ENCODE peak calls at places on chromosomes 4 and X, in eight cellular contexts. K is ovary, L is GM20000, E is GM12865, D is astrocyte of the spinal cord, T is brain microvascular endothelial cell, Y is fibroblast of pulmonary artery, V is tibial artery. B is an unnamed sample.

GRCh38 chr4:138911903-138912713 is 103.5 kb upstream of the NOCT start:
- DNase-seq in K (no peak), L (no peak), E (no peak), D (no peak), T (no peak), Y (no peak), V (no peak), B (no peak)

GRCh38 chr4:54067163-54067562 is 2.8 kb upstream of the CHIC2 start:
- DNase-seq in K (peak), L (no peak), E (no peak), D (peak), T (no peak), Y (peak), V (peak), B (peak)

GRCh38 chrX:124033821-124034220 is 72.3 kb downstream of the STAG2 start:
- DNase-seq in K (no peak), L (no peak), E (no peak), D (peak), T (peak), Y (peak), V (no peak), B (no peak)

GRCh38 chr4:4486969-4487368 is 54.9 kb downstream of the STX18 start:
- DNase-seq in K (no peak), L (no peak), E (no peak), D (no peak), T (no peak), Y (no peak), V (no peak), B (no peak)

GRCh38 chrX:3176439-3176820 is 135.2 kb downstream of the ARSF start:
- DNase-seq in K (no peak), L (no peak), E (no peak), D (peak), T (no peak), Y (peak), V (peak), B (peak)

GRCh38 chrX:150199181-150199580 is 163.9 kb upstream of the MAMLD1 start:
- DNase-seq in K (no peak), L (no peak), E (no peak), D (no peak), T (no peak), Y (no peak), V (no peak), B (no peak)

GRCh38 chr4:121073672-121074386 is 1.5 kb upstream of the NDNF start:
- DNase-seq in K (no peak), L (no peak), E (no peak), D (no peak), T (no peak), Y (no peak), V (no peak), B (no peak)

GRCh38 chr4:188387134-188387791 is 248.0 kb downstream of the TRIML1 start:
- DNase-seq in K (no peak), L (no peak), E (no peak), D (peak), T (peak), Y (peak), V (no peak), B (peak)

GRCh38 chrX:100994352-100995281 is 25.1 kb downstream of the ARL13A start:
- DNase-seq in K (no peak), L (no peak), E (peak), D (peak), T (peak), Y (peak), V (no peak), B (peak)

GRCh38 chr4:19945979-19946380 is 305.7 kb upstream of the SLIT2 start:
- DNase-seq in K (no peak), L (no peak), E (no peak), D (peak), T (peak), Y (peak), V (no peak), B (peak)

GRCh38 chrX:127708155-127708554 is 344.0 kb downstream of the ACTRT1 start:
- DNase-seq in K (no peak), L (no peak), E (no peak), D (peak), T (no peak), Y (no peak), V (no peak), B (no peak)

GRCh38 chr4:118869808-118870342 is 18.8 kb upstream of the SYNPO2 start:
- DNase-seq in K (no peak), L (no peak), E (no peak), D (peak), T (peak), Y (peak), V (no peak), B (no peak)

GRCh38 chr4:145786261-145786660 is 106.3 kb downstream of the C4orf51 start:
- DNase-seq in K (no peak), L (no peak), E (no peak), D (no peak), T (no peak), Y (no peak), V (no peak), B (no peak)

GRCh38 chr4:13285336-13285735 is 198.8 kb downstream of the RAB28 start:
- DNase-seq in K (no peak), L (no peak), E (no peak), D (no peak), T (no peak), Y (no peak), V (no peak), B (no peak)

GRCh38 chrX:100648601-100649417 is 4.8 kb downstream of the SRPX2 start:
- DNase-seq in K (peak), L (no peak), E (no peak), D (peak), T (peak), Y (peak), V (no peak), B (no peak)

GRCh38 chr4:151727365-151727764 is 33.4 kb downstream of the GATB start:
- DNase-seq in K (no peak), L (no peak), E (no peak), D (no peak), T (no peak), Y (no peak), V (no peak), B (no peak)

GRCh38 chr4:155473420-155474095 is 96.8 kb upstream of the MAP9 start:
- DNase-seq in K (no peak), L (no peak), E (no peak), D (no peak), T (no peak), Y (no peak), V (no peak), B (no peak)

GRCh38 chr4:78775278-78776030 is 696 bp upstream of the BMP2K start:
- DNase-seq in K (peak), L (peak), E (peak), D (peak), T (peak), Y (peak), V (peak), B (no peak)

DNA sequence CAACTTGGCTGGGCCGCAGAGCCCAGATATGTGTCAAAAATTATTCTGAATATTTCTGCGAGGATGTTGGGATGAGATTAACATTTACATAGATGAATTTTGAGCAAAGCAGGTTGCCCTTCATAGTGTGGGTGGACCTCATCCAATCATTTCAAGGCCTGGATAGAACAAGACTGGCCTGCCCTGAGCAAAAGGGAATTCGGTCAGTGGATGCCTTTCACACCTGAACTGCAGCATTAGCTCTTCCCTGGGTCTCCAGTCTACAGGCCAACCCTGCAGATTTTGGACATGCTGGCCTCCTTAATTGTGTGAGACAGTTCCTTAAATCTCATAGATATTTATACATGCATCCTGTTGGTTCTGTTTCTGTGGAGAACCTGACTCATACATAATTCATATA is 32.4 kb upstream of the SLC10A4 start:
- DNase-seq in K (no peak), L (no peak), E (no peak), D (no peak), T (no peak), Y (no peak), V (no peak), B (no peak)
- TF ChIP-seq CTCF in K (no peak), L (no peak), E (no peak), D (no peak), T (no peak), Y (no peak), V (no peak), B (no peak)

GRCh38 chr4:82839624-82840023 is 41.0 kb upstream of the SCD5 start:
- DNase-seq in K (no peak), L (no peak), E (no peak), D (no peak), T (no peak), Y (peak), V (no peak), B (no peak)

DNA sequence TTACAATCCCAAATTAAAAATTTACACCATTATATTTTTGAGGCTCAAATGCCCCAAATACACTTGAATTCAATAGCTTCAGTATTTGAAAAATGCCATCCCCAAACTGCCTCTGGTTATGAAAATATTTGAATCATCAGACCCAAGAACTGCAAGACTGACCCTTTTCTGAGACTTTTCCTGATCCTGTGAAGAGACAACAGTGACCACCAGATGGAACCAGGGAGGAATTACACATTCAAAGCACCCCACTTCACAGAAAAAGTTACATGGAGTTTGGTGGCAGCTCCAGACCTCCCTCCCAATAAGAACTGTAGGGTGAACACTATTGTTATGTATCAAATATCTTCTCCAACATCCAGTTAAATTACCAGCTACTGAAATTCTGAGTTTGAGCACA is 44.0 kb upstream of the SCD5 start:
- DNase-seq in K (no peak), L (no peak), E (no peak), D (no peak), T (peak), Y (peak), V (no peak), B (no peak)
- TF ChIP-seq CTCF in K (no peak), L (no peak), E (no peak), D (peak), T (peak), Y (peak), V (no peak), B (peak)

GRCh38 chrX:40496728-40497127 is 84.0 kb upstream of the ATP6AP2 start:
- DNase-seq in K (peak), L (no peak), E (peak), D (peak), T (peak), Y (peak), V (no peak), B (no peak)
- TF ChIP-seq CTCF in K (no peak), L (no peak), E (no peak), D (peak), T (peak), Y (peak), V (no peak), B (no peak)

GRCh38 chr4:168584321-168584771 is 87.5 kb downstream of the PALLD start:
- DNase-seq in K (no peak), L (no peak), E (no peak), D (peak), T (peak), Y (no peak), V (no peak), B (no peak)
- TF ChIP-seq CTCF in K (no peak), L (no peak), E (no peak), D (no peak), T (no peak), Y (no peak), V (no peak), B (no peak)